ENCODE peak calls at places on chromosomes 6 and 20, in five cellular contexts. One of them, this sample, is unnamed.

GRCh38 chr20:1803216-1804128 is 91.7 kb upstream of the SIRPA start:
- DNase-seq in Calu3: no peak
- DNase-seq in CD4-positive, alpha-beta T cell: no peak
- DNase-seq in astrocyte of the cerebellum: no peak
- DNase-seq in transverse colon: peak
- DNase-seq in this sample: no peak

GRCh38 chr20:44768854-44769480 is 23.3 kb downstream of the KCNK15 start:
- DNase-seq in astrocyte of the cerebellum: no peak
- DNase-seq in CD4-positive, alpha-beta T cell: no peak
- DNase-seq in transverse colon: no peak
- DNase-seq in Calu3: no peak
- DNase-seq in this sample: no peak

GRCh38 chr20:41617059-41617921 is 887 bp downstream of the CHD6 start:
- DNase-seq in astrocyte of the cerebellum: no peak
- DNase-seq in transverse colon: peak
- DNase-seq in CD4-positive, alpha-beta T cell: peak
- DNase-seq in Calu3: peak
- DNase-seq in this sample: no peak

GRCh38 chr6:143038845-143039244 is 21.8 kb upstream of the AIG1 start:
- DNase-seq in CD4-positive, alpha-beta T cell: no peak
- DNase-seq in Calu3: no peak
- DNase-seq in astrocyte of the cerebellum: no peak
- DNase-seq in transverse colon: no peak
- DNase-seq in this sample: no peak

GRCh38 chr20:38434310-38434741 is 802 bp downstream of the SNHG17 start:
- DNase-seq in astrocyte of the cerebellum: no peak
- DNase-seq in Calu3: peak
- DNase-seq in transverse colon: no peak
- DNase-seq in CD4-positive, alpha-beta T cell: peak
- DNase-seq in this sample: no peak

GRCh38 chr6:24691550-24691949 is 24.7 kb downstream of the ACOT13 start:
- DNase-seq in CD4-positive, alpha-beta T cell: no peak
- DNase-seq in Calu3: no peak
- DNase-seq in astrocyte of the cerebellum: no peak
- DNase-seq in transverse colon: no peak
- DNase-seq in this sample: no peak

GRCh38 chr20:58542411-58543095 is 27.4 kb upstream of the APCDD1L start:
- DNase-seq in transverse colon: no peak
- DNase-seq in astrocyte of the cerebellum: no peak
- DNase-seq in Calu3: no peak
- DNase-seq in CD4-positive, alpha-beta T cell: no peak
- DNase-seq in this sample: no peak

GRCh38 chr20:24531626-24532419 is 62.4 kb downstream of the SYNDIG1 start:
- DNase-seq in transverse colon: no peak
- DNase-seq in Calu3: no peak
- DNase-seq in CD4-positive, alpha-beta T cell: no peak
- DNase-seq in astrocyte of the cerebellum: no peak
- DNase-seq in this sample: no peak

GRCh38 chr6:6697620-6698019 is 109.1 kb downstream of the LY86 start:
- DNase-seq in Calu3: no peak
- DNase-seq in transverse colon: peak
- DNase-seq in CD4-positive, alpha-beta T cell: no peak
- DNase-seq in astrocyte of the cerebellum: no peak
- DNase-seq in this sample: no peak

GRCh38 chr6:155142163-155142901 is 121.5 kb upstream of the CLDN20 start:
- DNase-seq in CD4-positive, alpha-beta T cell: no peak
- DNase-seq in transverse colon: no peak
- DNase-seq in astrocyte of the cerebellum: no peak
- DNase-seq in Calu3: no peak
- DNase-seq in this sample: no peak

GRCh38 chr6:167841981-167842380 is 15.3 kb downstream of the AFDN start:
- DNase-seq in CD4-positive, alpha-beta T cell: no peak
- DNase-seq in transverse colon: no peak
- DNase-seq in Calu3: no peak
- DNase-seq in astrocyte of the cerebellum: no peak
- DNase-seq in this sample: no peak

GRCh38 chr6:80742481-80742880 is 636.0 kb downstream of the BCKDHB start:
- DNase-seq in transverse colon: no peak
- DNase-seq in CD4-positive, alpha-beta T cell: no peak
- DNase-seq in astrocyte of the cerebellum: peak
- DNase-seq in Calu3: peak
- DNase-seq in this sample: no peak

GRCh38 chr6:148235446-148235845 is 107.2 kb upstream of the SASH1 start:
- DNase-seq in astrocyte of the cerebellum: no peak
- DNase-seq in Calu3: no peak
- DNase-seq in transverse colon: no peak
- DNase-seq in CD4-positive, alpha-beta T cell: no peak
- DNase-seq in this sample: no peak

GRCh38 chr20:4978050-4978918 is 23.0 kb downstream of the SLC23A2 start:
- DNase-seq in Calu3: no peak
- DNase-seq in astrocyte of the cerebellum: no peak
- DNase-seq in transverse colon: no peak
- DNase-seq in CD4-positive, alpha-beta T cell: no peak
- DNase-seq in this sample: no peak

GRCh38 chr6:11806561-11807317 is 28.1 kb upstream of the ADTRP start:
- DNase-seq in astrocyte of the cerebellum: no peak
- DNase-seq in CD4-positive, alpha-beta T cell: no peak
- DNase-seq in transverse colon: no peak
- DNase-seq in Calu3: no peak
- DNase-seq in this sample: no peak

GRCh38 chr6:152309648-152310047 is 327.5 kb downstream of the SYNE1 start:
- DNase-seq in astrocyte of the cerebellum: no peak
- DNase-seq in Calu3: no peak
- DNase-seq in CD4-positive, alpha-beta T cell: peak
- DNase-seq in transverse colon: peak
- DNase-seq in this sample: no peak

GRCh38 chr6:33880746-33881145 is 76.9 kb upstream of the MLN start:
- DNase-seq in transverse colon: peak
- DNase-seq in astrocyte of the cerebellum: no peak
- DNase-seq in Calu3: no peak
- DNase-seq in CD4-positive, alpha-beta T cell: no peak
- DNase-seq in this sample: no peak

GRCh38 chr20:60035-60918 is 27.2 kb upstream of the DEFB125 start:
- DNase-seq in CD4-positive, alpha-beta T cell: no peak
- DNase-seq in astrocyte of the cerebellum: no peak
- DNase-seq in Calu3: no peak
- DNase-seq in transverse colon: no peak
- DNase-seq in this sample: no peak

GRCh38 chr6:113642714-113643442 is 214.3 kb upstream of the MARCKS start:
- DNase-seq in Calu3: peak
- DNase-seq in transverse colon: peak
- DNase-seq in astrocyte of the cerebellum: no peak
- DNase-seq in CD4-positive, alpha-beta T cell: no peak
- DNase-seq in this sample: no peak

GRCh38 chr20:61789329-61789728 is 276.4 kb downstream of the TAF4 start:
- DNase-seq in astrocyte of the cerebellum: no peak
- DNase-seq in transverse colon: no peak
- DNase-seq in Calu3: no peak
- DNase-seq in CD4-positive, alpha-beta T cell: no peak
- DNase-seq in this sample: no peak

GRCh38 chr6:24547243-24547642 is 52.5 kb downstream of the ALDH5A1 start:
- DNase-seq in CD4-positive, alpha-beta T cell: peak
- DNase-seq in astrocyte of the cerebellum: no peak
- DNase-seq in Calu3: no peak
- DNase-seq in transverse colon: no peak
- DNase-seq in this sample: no peak

GRCh38 chr6:31765559-31765909 is 3.1 kb downstream of the SAPCD1 start:
- DNase-seq in CD4-positive, alpha-beta T cell: no peak
- DNase-seq in transverse colon: no peak
- DNase-seq in astrocyte of the cerebellum: no peak
- DNase-seq in Calu3: no peak
- DNase-seq in this sample: no peak

GRCh38 chr6:40342674-40343230 is 244.4 kb downstream of the LRFN2 start:
- DNase-seq in transverse colon: no peak
- DNase-seq in Calu3: no peak
- DNase-seq in astrocyte of the cerebellum: no peak
- DNase-seq in CD4-positive, alpha-beta T cell: no peak
- DNase-seq in this sample: no peak

GRCh38 chr6:67870321-67870720 is 764.8 kb upstream of the ADGRB3 start:
- DNase-seq in Calu3: no peak
- DNase-seq in astrocyte of the cerebellum: no peak
- DNase-seq in CD4-positive, alpha-beta T cell: no peak
- DNase-seq in transverse colon: no peak
- DNase-seq in this sample: no peak

GRCh38 chr6:111843347-111844147 is 29.7 kb downstream of the FYN start:
- DNase-seq in CD4-positive, alpha-beta T cell: peak
- DNase-seq in astrocyte of the cerebellum: no peak
- DNase-seq in transverse colon: peak
- DNase-seq in Calu3: no peak
- DNase-seq in this sample: no peak

GRCh38 chr6:113842165-113842564 is 15.0 kb upstream of the MARCKS start:
- DNase-seq in CD4-positive, alpha-beta T cell: no peak
- DNase-seq in astrocyte of the cerebellum: peak
- DNase-seq in Calu3: no peak
- DNase-seq in transverse colon: no peak
- DNase-seq in this sample: no peak

GRCh38 chr20:53336892-53337291 is 256.7 kb downstream of the ZNF217 start:
- DNase-seq in Calu3: no peak
- DNase-seq in CD4-positive, alpha-beta T cell: no peak
- DNase-seq in transverse colon: no peak
- DNase-seq in astrocyte of the cerebellum: no peak
- DNase-seq in this sample: no peak

DNA sequence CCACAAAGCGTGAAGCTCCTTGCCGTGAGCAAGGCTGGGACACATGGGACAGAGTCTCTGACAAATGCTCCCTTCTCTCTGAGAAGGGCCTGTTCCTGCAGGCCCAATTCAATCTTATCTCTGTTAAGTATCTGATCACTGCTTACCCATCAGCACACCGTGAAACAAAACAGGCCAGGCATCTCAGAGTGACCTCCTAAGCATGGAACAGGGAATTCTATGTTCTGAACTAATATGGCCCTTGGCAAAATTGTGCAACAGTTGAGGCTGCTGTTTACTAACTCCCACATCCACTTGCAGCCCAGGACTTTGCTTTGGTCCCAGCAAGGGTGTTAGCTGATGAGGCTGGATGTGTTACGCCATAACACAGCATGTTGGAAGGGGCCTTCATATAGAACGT is 79.2 kb downstream of the GCLC start:
- DNase-seq in Calu3: no peak
- DNase-seq in transverse colon: no peak
- DNase-seq in CD4-positive, alpha-beta T cell: no peak
- DNase-seq in astrocyte of the cerebellum: no peak
- DNase-seq in this sample: no peak
- TF ChIP-seq CTCF in Calu3: no peak
- TF ChIP-seq CTCF in transverse colon: no peak
- TF ChIP-seq CTCF in CD4-positive, alpha-beta T cell: no peak
- TF ChIP-seq CTCF in astrocyte of the cerebellum: no peak
- TF ChIP-seq CTCF in this sample: no peak

GRCh38 chr6:119349341-119350201 is at the start of gene MAN1A1:
- DNase-seq in CD4-positive, alpha-beta T cell: peak
- DNase-seq in astrocyte of the cerebellum: peak
- DNase-seq in transverse colon: peak
- DNase-seq in Calu3: peak
- DNase-seq in this sample: no peak
- TF ChIP-seq CTCF in CD4-positive, alpha-beta T cell: no peak
- TF ChIP-seq CTCF in astrocyte of the cerebellum: no peak
- TF ChIP-seq CTCF in transverse colon: no peak
- TF ChIP-seq CTCF in Calu3: no peak
- TF ChIP-seq CTCF in this sample: peak

GRCh38 chr20:10511507-10512231 is 76.6 kb downstream of the SLX4IP start:
- DNase-seq in transverse colon: peak
- DNase-seq in astrocyte of the cerebellum: peak
- DNase-seq in Calu3: peak
- DNase-seq in CD4-positive, alpha-beta T cell: no peak
- DNase-seq in this sample: no peak
- TF ChIP-seq CTCF in transverse colon: no peak
- TF ChIP-seq CTCF in astrocyte of the cerebellum: no peak
- TF ChIP-seq CTCF in Calu3: no peak
- TF ChIP-seq CTCF in CD4-positive, alpha-beta T cell: no peak
- TF ChIP-seq CTCF in this sample: no peak

GRCh38 chr20:50981714-50982048 is 23.1 kb downstream of the MOCS3 start:
- DNase-seq in astrocyte of the cerebellum: no peak
- DNase-seq in Calu3: no peak
- DNase-seq in transverse colon: no peak
- DNase-seq in CD4-positive, alpha-beta T cell: no peak
- DNase-seq in this sample: no peak
- TF ChIP-seq CTCF in astrocyte of the cerebellum: no peak
- TF ChIP-seq CTCF in Calu3: no peak
- TF ChIP-seq CTCF in transverse colon: no peak
- TF ChIP-seq CTCF in CD4-positive, alpha-beta T cell: peak
- TF ChIP-seq CTCF in this sample: no peak

GRCh38 chr20:22453244-22454080 is 130.9 kb downstream of the FOXA2 start:
- DNase-seq in CD4-positive, alpha-beta T cell: no peak
- DNase-seq in astrocyte of the cerebellum: no peak
- DNase-seq in transverse colon: peak
- DNase-seq in Calu3: no peak
- DNase-seq in this sample: no peak
- TF ChIP-seq CTCF in CD4-positive, alpha-beta T cell: no peak
- TF ChIP-seq CTCF in astrocyte of the cerebellum: peak
- TF ChIP-seq CTCF in transverse colon: peak
- TF ChIP-seq CTCF in Calu3: peak
- TF ChIP-seq CTCF in this sample: peak

GRCh38 chr6:44697333-44697732 is 309.8 kb downstream of the CDC5L start:
- DNase-seq in Calu3: no peak
- DNase-seq in transverse colon: no peak
- DNase-seq in CD4-positive, alpha-beta T cell: no peak
- DNase-seq in astrocyte of the cerebellum: no peak
- DNase-seq in this sample: no peak
- TF ChIP-seq CTCF in Calu3: no peak
- TF ChIP-seq CTCF in transverse colon: no peak
- TF ChIP-seq CTCF in CD4-positive, alpha-beta T cell: no peak
- TF ChIP-seq CTCF in astrocyte of the cerebellum: no peak
- TF ChIP-seq CTCF in this sample: no peak

GRCh38 chr6:93721386-93722048 is 302.2 kb upstream of the EPHA7 start:
- DNase-seq in Calu3: no peak
- DNase-seq in CD4-positive, alpha-beta T cell: no peak
- DNase-seq in transverse colon: no peak
- DNase-seq in astrocyte of the cerebellum: peak
- DNase-seq in this sample: no peak
- TF ChIP-seq CTCF in Calu3: no peak
- TF ChIP-seq CTCF in CD4-positive, alpha-beta T cell: no peak
- TF ChIP-seq CTCF in transverse colon: peak
- TF ChIP-seq CTCF in astrocyte of the cerebellum: peak
- TF ChIP-seq CTCF in this sample: peak

DNA sequence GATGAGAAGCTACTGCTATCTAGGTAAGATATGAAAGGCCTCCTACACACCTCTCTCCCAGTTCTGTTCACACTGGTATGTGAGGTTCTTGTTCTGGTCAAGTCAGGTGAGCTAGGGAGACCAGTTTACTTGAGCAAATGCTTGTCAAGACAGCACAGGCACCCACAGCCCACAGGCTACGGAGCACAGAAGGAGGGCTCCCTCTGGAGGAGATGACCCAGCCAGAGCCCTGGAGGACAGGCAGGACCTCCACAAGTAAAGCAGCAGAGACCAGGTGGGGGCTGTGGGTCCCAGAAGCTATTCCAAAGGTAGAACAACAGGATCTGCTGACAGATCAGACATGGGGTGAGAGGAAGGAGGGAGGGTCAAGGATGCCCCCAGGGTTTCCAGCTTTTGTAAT is 13.2 kb downstream of the MMP24OS start:
- DNase-seq in CD4-positive, alpha-beta T cell: no peak
- DNase-seq in astrocyte of the cerebellum: no peak
- DNase-seq in Calu3: peak
- DNase-seq in transverse colon: no peak
- DNase-seq in this sample: no peak
- TF ChIP-seq CTCF in CD4-positive, alpha-beta T cell: no peak
- TF ChIP-seq CTCF in astrocyte of the cerebellum: peak
- TF ChIP-seq CTCF in Calu3: peak
- TF ChIP-seq CTCF in transverse colon: no peak
- TF ChIP-seq CTCF in this sample: peak

This sample was measured in chondrocyte.